ENCODE peak calls at places on chromosomes 7 and 10, in seven cellular contexts. Y is choroid plexus epithelial cell, L is BE2C, V is cardiac muscle cell, N is progenitor cell of endocrine pancreas, S is NB4, G is nephron progenitor cell. M is an unnamed sample.

GRCh38 chr10:123965973-123966895 is 74.6 kb upstream of the CPXM2 start:
- DNase-seq in L (no peak), V (no peak), N (no peak), G (no peak), S (no peak), Y (no peak), M (no peak)

GRCh38 chr7:79282051-79282694 is 171.3 kb downstream of the MAGI2 start:
- DNase-seq in S (peak), L (peak), G (peak), Y (peak), V (peak), N (no peak), M (peak)

GRCh38 chr7:1403844-1404404 is 55.3 kb downstream of the MICALL2 start:
- DNase-seq in N (no peak), G (peak), V (peak), L (no peak), Y (peak), S (peak), M (peak)

GRCh38 chr10:6409982-6410694 is 169.9 kb downstream of the PRKCQ start:
- DNase-seq in L (no peak), V (no peak), Y (peak), G (no peak), S (no peak), N (no peak), M (no peak)

GRCh38 chr7:8564296-8564695 is 130.9 kb downstream of the NXPH1 start:
- DNase-seq in Y (no peak), G (no peak), S (no peak), L (no peak), V (no peak), N (no peak), M (no peak)

GRCh38 chr10:24009115-24009514 is 199.8 kb upstream of the KIAA1217 start:
- DNase-seq in S (no peak), N (no peak), L (no peak), V (no peak), G (no peak), Y (no peak), M (no peak)

GRCh38 chr10:3776796-3777571 is 8.0 kb downstream of the KLF6 start:
- DNase-seq in S (no peak), G (no peak), N (no peak), V (no peak), Y (peak), L (no peak), M (peak)

GRCh38 chr10:25804505-25804904 is 129.5 kb upstream of the MYO3A start:
- DNase-seq in L (no peak), G (no peak), Y (no peak), V (no peak), S (no peak), N (no peak), M (no peak)

GRCh38 chr10:70887804-70888800 is at the start of gene PCBD1:
- DNase-seq in Y (peak), N (peak), L (peak), V (peak), S (peak), G (peak), M (peak)

DNA sequence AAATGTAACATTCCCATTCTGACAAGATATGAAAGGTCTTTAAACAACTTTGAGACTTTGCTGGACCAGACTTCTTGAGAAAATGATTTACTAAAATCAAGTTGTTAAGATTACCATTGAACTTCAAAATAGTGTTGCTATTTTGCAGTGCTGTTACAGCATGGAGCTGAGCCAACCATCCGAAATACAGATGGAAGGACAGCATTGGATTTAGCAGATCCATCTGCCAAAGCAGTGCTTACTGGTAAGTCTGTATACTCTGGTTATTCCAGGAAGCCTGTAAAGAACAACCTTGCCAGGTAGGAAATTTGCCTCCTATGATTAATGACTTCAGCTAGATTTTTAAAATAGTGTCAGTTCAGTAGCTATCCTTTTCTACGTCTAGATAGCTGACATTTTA is 18.8 kb downstream of the TNKS2 start:
- DNase-seq in S (no peak), Y (no peak), N (no peak), V (no peak), G (no peak), L (no peak), M (no peak)
- TF ChIP-seq CTCF in S (no peak), Y (no peak), N (no peak), V (no peak), G (no peak), L (no peak), M (no peak)

GRCh38 chr10:103397191-103397825 is 882 bp downstream of the PDCD11 start:
- DNase-seq in L (no peak), V (no peak), N (no peak), S (peak), Y (peak), G (peak), M (no peak)
- TF ChIP-seq CTCF in L (no peak), V (no peak), N (no peak), S (no peak), Y (no peak), G (no peak), M (no peak)

GRCh38 chr7:2921748-2922147 is 77.6 kb upstream of the GNA12 start:
- DNase-seq in V (peak), Y (peak), L (no peak), G (peak), N (no peak), S (no peak), M (no peak)
- TF ChIP-seq CTCF in V (peak), Y (peak), L (peak), G (peak), N (peak), S (peak), M (peak)

GRCh38 chr10:81820418-81820817 is 54.6 kb upstream of the NRG3 start:
- DNase-seq in G (no peak), L (no peak), N (no peak), S (peak), V (peak), Y (peak), M (no peak)
- TF ChIP-seq CTCF in G (peak), L (peak), N (peak), S (peak), V (no peak), Y (peak), M (no peak)

GRCh38 chr10:78155722-78156121 is 122.1 kb downstream of the RPS24 start:
- DNase-seq in S (no peak), N (no peak), L (no peak), G (no peak), Y (no peak), V (no peak), M (no peak)
- TF ChIP-seq CTCF in S (no peak), N (peak), L (peak), G (no peak), Y (no peak), V (no peak), M (no peak)

GRCh38 chr10:111037868-111038267 is 39.0 kb upstream of the ADRA2A start:
- DNase-seq in Y (peak), V (no peak), G (no peak), S (peak), L (no peak), N (no peak), M (no peak)
- TF ChIP-seq CTCF in Y (peak), V (peak), G (peak), S (no peak), L (peak), N (peak), M (peak)

DNA sequence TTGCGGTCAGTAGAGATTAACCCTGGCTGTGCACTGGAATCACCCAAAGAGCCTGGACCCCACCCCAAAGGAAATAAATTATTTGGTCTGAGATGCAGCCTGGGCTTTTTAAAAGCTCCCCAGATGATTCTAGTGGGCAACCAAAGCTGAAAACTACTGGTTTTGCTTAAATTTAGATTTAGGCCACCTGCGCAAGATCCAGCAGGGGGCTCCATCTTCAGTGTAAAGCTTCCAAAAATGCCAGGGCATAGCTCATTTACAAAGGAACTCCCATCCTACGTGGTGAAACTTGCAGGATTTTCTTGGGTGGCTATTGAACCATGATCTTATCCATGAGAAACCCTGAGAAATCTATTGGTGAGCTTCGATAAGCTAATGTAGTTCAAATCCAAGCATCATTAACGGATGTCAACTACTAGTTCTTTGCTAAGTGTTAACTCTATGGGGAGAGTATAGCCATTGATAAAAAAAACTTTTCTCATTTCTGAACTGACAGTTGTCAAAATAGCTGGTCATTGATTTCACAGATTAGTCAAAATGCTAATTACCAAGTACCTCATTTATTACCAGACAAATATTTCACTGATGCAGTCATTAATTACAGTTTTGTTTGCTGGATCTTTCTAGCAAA is 315.3 kb downstream of the LHFPL3 start:
- DNase-seq in V (peak), G (peak), L (peak), Y (peak), N (no peak), S (peak), M (no peak)
- TF ChIP-seq CTCF in V (peak), G (peak), L (peak), Y (peak), N (peak), S (peak), M (peak)

GRCh38 chr7:123242467-123243097 is 42.8 kb upstream of the SLC13A1 start:
- DNase-seq in L (peak), V (no peak), S (no peak), G (no peak), N (no peak), Y (no peak), M (no peak)

GRCh38 chr7:123241809-123242208 is 42.0 kb upstream of the SLC13A1 start:
- DNase-seq in Y (no peak), G (no peak), S (no peak), V (no peak), L (peak), N (no peak), M (no peak)

DNA sequence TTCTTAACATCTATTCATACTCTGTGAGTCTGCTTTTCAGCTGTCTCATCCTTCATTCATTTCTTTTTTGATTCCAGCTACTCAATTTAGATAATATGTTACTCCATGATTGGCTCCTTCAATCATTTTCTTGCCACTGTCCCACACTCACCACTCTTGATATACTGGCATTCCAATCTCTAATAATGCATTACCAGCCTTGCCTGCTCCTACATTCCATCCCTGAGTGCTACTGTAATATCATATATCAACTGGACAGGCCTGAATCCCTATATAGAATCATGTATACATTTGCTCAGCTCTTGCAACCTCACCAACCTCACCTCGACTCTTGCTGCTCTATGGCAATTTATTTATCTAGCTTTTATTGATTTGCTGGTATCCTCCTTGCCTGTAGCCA is 45.0 kb upstream of the SLC13A1 start:
- DNase-seq in G (no peak), V (no peak), Y (no peak), S (no peak), L (no peak), N (no peak), M (no peak)
- TF ChIP-seq CTCF in G (no peak), V (no peak), Y (no peak), S (no peak), L (no peak), N (no peak), M (no peak)

DNA sequence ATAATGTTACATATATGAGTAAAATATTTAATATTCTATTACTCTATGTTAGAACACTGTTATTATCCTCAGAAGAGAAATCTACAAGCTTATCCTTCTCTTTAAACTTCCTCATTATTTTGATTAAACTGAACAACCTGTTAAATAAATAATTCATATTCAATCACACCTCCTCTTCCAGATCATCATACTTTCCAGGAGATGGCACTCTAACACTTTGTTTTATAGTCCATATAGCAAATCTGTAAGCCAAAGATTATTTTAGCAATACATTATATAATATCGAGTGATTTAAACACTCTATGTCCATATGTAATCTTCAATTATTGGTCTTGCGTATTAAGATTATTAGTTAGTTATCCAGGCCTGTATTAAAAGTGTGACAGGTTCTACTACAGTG is 694.1 kb downstream of the ANKRD7 start:
- DNase-seq in S (peak), L (no peak), N (no peak), G (no peak), Y (peak), V (peak), M (peak)
- TF ChIP-seq CTCF in S (peak), L (peak), N (peak), G (no peak), Y (peak), V (no peak), M (peak)

M was measured in astrocyte of the cerebellum.